ENCODE peak calls at places on chromosomes 3 and 15, in four cellular contexts. One of them, this sample, is unnamed.

GRCh38 chr3:21390136-21390535 is 360.9 kb downstream of the ZNF385D start:
- DNase-seq in nephron progenitor cell: no peak
- DNase-seq in tibial nerve: no peak
- DNase-seq in IMR-90: peak; percentile 7
- DNase-seq in this sample: no peak

GRCh38 chr3:90080988-90081387 is 973.6 kb downstream of the EPHA3 start:
- DNase-seq in nephron progenitor cell: no peak
- DNase-seq in tibial nerve: no peak
- DNase-seq in IMR-90: no peak
- DNase-seq in this sample: no peak

GRCh38 chr3:69944931-69945493 is 54.5 kb upstream of the SAMMSON start:
- DNase-seq in nephron progenitor cell: no peak
- DNase-seq in tibial nerve: no peak
- DNase-seq in IMR-90: no peak
- DNase-seq in this sample: no peak

GRCh38 chr3:63998852-63999754 is 24.2 kb downstream of the PSMD6 start:
- DNase-seq in nephron progenitor cell: no peak
- DNase-seq in tibial nerve: no peak
- DNase-seq in IMR-90: no peak
- DNase-seq in this sample: no peak

GRCh38 chr15:81229596-81229995 is 32.9 kb downstream of the IL16 start:
- DNase-seq in nephron progenitor cell: no peak
- DNase-seq in tibial nerve: peak; percentile 66
- DNase-seq in IMR-90: no peak
- DNase-seq in this sample: peak; percentile 84

GRCh38 chr3:180828001-180828720 is 84.3 kb upstream of the FXR1 start:
- DNase-seq in nephron progenitor cell: no peak
- DNase-seq in tibial nerve: no peak
- DNase-seq in IMR-90: no peak
- DNase-seq in this sample: no peak

GRCh38 chr3:170078620-170079281 is 41.0 kb downstream of the GPR160 start:
- DNase-seq in nephron progenitor cell: no peak
- DNase-seq in tibial nerve: no peak
- DNase-seq in IMR-90: no peak
- DNase-seq in this sample: no peak

GRCh38 chr3:107963581-107963980 is 127.2 kb downstream of the CD47 start:
- DNase-seq in nephron progenitor cell: no peak
- DNase-seq in tibial nerve: no peak
- DNase-seq in IMR-90: no peak
- DNase-seq in this sample: no peak

GRCh38 chr15:81146006-81146405 is 11.9 kb downstream of the CFAP161 start:
- DNase-seq in nephron progenitor cell: no peak
- DNase-seq in tibial nerve: no peak
- DNase-seq in IMR-90: no peak
- DNase-seq in this sample: no peak

GRCh38 chr15:22262613-22263020 is 182.3 kb downstream of the OR4M2 start:
- DNase-seq in nephron progenitor cell: no peak
- DNase-seq in tibial nerve: peak; percentile 8
- DNase-seq in IMR-90: no peak
- DNase-seq in this sample: no peak

GRCh38 chr15:60134609-60135008 is 130.5 kb downstream of the FOXB1 start:
- DNase-seq in nephron progenitor cell: no peak
- DNase-seq in tibial nerve: no peak
- DNase-seq in IMR-90: no peak
- DNase-seq in this sample: no peak

GRCh38 chr15:90201944-90202375 is 830 bp downstream of the SEMA4B start:
- DNase-seq in nephron progenitor cell: peak; percentile 51
- DNase-seq in tibial nerve: no peak
- DNase-seq in IMR-90: no peak
- DNase-seq in this sample: no peak

GRCh38 chr3:42999212-42999611 is 20.1 kb downstream of the GASK1A start:
- DNase-seq in nephron progenitor cell: no peak
- DNase-seq in tibial nerve: no peak
- DNase-seq in IMR-90: no peak
- DNase-seq in this sample: no peak

GRCh38 chr3:18420584-18420983 is 4.6 kb downstream of the SATB1 start:
- DNase-seq in nephron progenitor cell: no peak
- DNase-seq in tibial nerve: no peak
- DNase-seq in IMR-90: no peak
- DNase-seq in this sample: no peak

GRCh38 chr3:136194409-136195257 is 1.5 kb downstream of the MSL2 start:
- DNase-seq in nephron progenitor cell: peak; percentile 29
- DNase-seq in tibial nerve: peak; percentile 14
- DNase-seq in IMR-90: peak; percentile 23
- DNase-seq in this sample: no peak

GRCh38 chr15:96180062-96180745 is 150.3 kb upstream of the NR2F2 start:
- DNase-seq in nephron progenitor cell: peak; percentile 10
- DNase-seq in tibial nerve: no peak
- DNase-seq in IMR-90: no peak
- DNase-seq in this sample: no peak

GRCh38 chr3:103991461-103992115 is 1375.1 kb upstream of the ALCAM start:
- DNase-seq in nephron progenitor cell: peak; percentile 21
- DNase-seq in tibial nerve: no peak
- DNase-seq in IMR-90: no peak
- DNase-seq in this sample: no peak

GRCh38 chr15:68751622-68752021 is 69.1 kb downstream of the ANP32A start:
- DNase-seq in nephron progenitor cell: no peak
- DNase-seq in tibial nerve: no peak
- DNase-seq in IMR-90: no peak
- DNase-seq in this sample: no peak

GRCh38 chr15:69719527-69719926 is 266.9 kb downstream of the RPLP1 start:
- DNase-seq in nephron progenitor cell: no peak
- DNase-seq in tibial nerve: peak; percentile 29
- DNase-seq in IMR-90: no peak
- DNase-seq in this sample: no peak

GRCh38 chr3:182136008-182136910 is 424.5 kb downstream of the SOX2 start:
- DNase-seq in nephron progenitor cell: no peak
- DNase-seq in tibial nerve: no peak
- DNase-seq in IMR-90: no peak
- DNase-seq in this sample: no peak

GRCh38 chr3:94291686-94292085 is 228.8 kb downstream of the NSUN3 start:
- DNase-seq in nephron progenitor cell: no peak
- DNase-seq in tibial nerve: no peak
- DNase-seq in IMR-90: no peak
- DNase-seq in this sample: no peak

GRCh38 chr3:110198717-110199587 is 861.6 kb upstream of the DPPA4 start:
- DNase-seq in nephron progenitor cell: no peak
- DNase-seq in tibial nerve: no peak
- DNase-seq in IMR-90: no peak
- DNase-seq in this sample: no peak

GRCh38 chr3:160691151-160691550 is 14.2 kb downstream of the ARL14 start:
- DNase-seq in nephron progenitor cell: no peak
- DNase-seq in tibial nerve: no peak
- DNase-seq in IMR-90: no peak
- DNase-seq in this sample: no peak

GRCh38 chr15:90200534-90201139 is 493 bp upstream of the SEMA4B start:
- DNase-seq in nephron progenitor cell: no peak
- DNase-seq in tibial nerve: no peak
- DNase-seq in IMR-90: no peak
- DNase-seq in this sample: no peak

GRCh38 chr3:23776352-23776891 is 29.3 kb upstream of the UBE2E1 start:
- DNase-seq in nephron progenitor cell: no peak
- DNase-seq in tibial nerve: peak; percentile 28
- DNase-seq in IMR-90: peak; percentile 81
- DNase-seq in this sample: no peak

GRCh38 chr15:73232771-73233170 is 136.0 kb downstream of the HCN4 start:
- DNase-seq in nephron progenitor cell: no peak
- DNase-seq in tibial nerve: no peak
- DNase-seq in IMR-90: no peak
- DNase-seq in this sample: no peak

GRCh38 chr15:95291878-95292472 is 1038.5 kb upstream of the NR2F2 start:
- DNase-seq in nephron progenitor cell: no peak
- DNase-seq in tibial nerve: no peak
- DNase-seq in IMR-90: peak; percentile 56
- DNase-seq in this sample: no peak

GRCh38 chr3:195195321-195196209 is 75.4 kb downstream of the XXYLT1 start:
- DNase-seq in nephron progenitor cell: no peak
- DNase-seq in tibial nerve: peak; percentile 40
- DNase-seq in IMR-90: no peak
- DNase-seq in this sample: peak; percentile 35
- TF ChIP-seq CTCF in nephron progenitor cell: no peak
- TF ChIP-seq CTCF in tibial nerve: no peak
- TF ChIP-seq CTCF in IMR-90: no peak
- TF ChIP-seq CTCF in this sample: no peak

GRCh38 chr15:31977812-31978662 is 52.3 kb upstream of the CHRNA7 start:
- DNase-seq in nephron progenitor cell: peak; percentile 86
- DNase-seq in tibial nerve: peak; percentile 37
- DNase-seq in IMR-90: peak; percentile 14
- DNase-seq in this sample: peak; percentile 70

GRCh38 chr15:31974855-31975421 is 55.4 kb upstream of the CHRNA7 start:
- DNase-seq in nephron progenitor cell: peak; percentile 70
- DNase-seq in tibial nerve: no peak
- DNase-seq in IMR-90: peak; percentile 0
- DNase-seq in this sample: no peak

GRCh38 chr15:31977138-31977537 is 53.2 kb upstream of the CHRNA7 start:
- DNase-seq in nephron progenitor cell: no peak
- DNase-seq in tibial nerve: no peak
- DNase-seq in IMR-90: no peak
- DNase-seq in this sample: no peak

GRCh38 chr15:31974154-31974794 is 56.0 kb upstream of the CHRNA7 start:
- DNase-seq in nephron progenitor cell: peak; percentile 16
- DNase-seq in tibial nerve: no peak
- DNase-seq in IMR-90: no peak
- DNase-seq in this sample: no peak

GRCh38 chr15:31975446-31976229 is 54.7 kb upstream of the CHRNA7 start:
- DNase-seq in nephron progenitor cell: peak; percentile 13
- DNase-seq in tibial nerve: no peak
- DNase-seq in IMR-90: no peak
- DNase-seq in this sample: no peak
- TF ChIP-seq CTCF in nephron progenitor cell: no peak
- TF ChIP-seq CTCF in tibial nerve: no peak
- TF ChIP-seq CTCF in IMR-90: no peak
- TF ChIP-seq CTCF in this sample: no peak

GRCh38 chr15:49832421-49832980 is 211.7 kb downstream of the DTWD1 start:
- DNase-seq in nephron progenitor cell: peak; percentile 7
- DNase-seq in tibial nerve: no peak
- DNase-seq in IMR-90: no peak
- DNase-seq in this sample: no peak
- TF ChIP-seq CTCF in nephron progenitor cell: peak; percentile 29
- TF ChIP-seq CTCF in tibial nerve: no peak
- TF ChIP-seq CTCF in IMR-90: peak; percentile 31
- TF ChIP-seq CTCF in this sample: no peak

GRCh38 chr3:186107148-186108105 is 1.5 kb downstream of the ETV5 start:
- DNase-seq in nephron progenitor cell: peak; percentile 81
- DNase-seq in tibial nerve: peak; percentile 54
- DNase-seq in IMR-90: peak; percentile 68
- DNase-seq in this sample: peak; percentile 69
- TF ChIP-seq CTCF in nephron progenitor cell: no peak
- TF ChIP-seq CTCF in tibial nerve: no peak
- TF ChIP-seq CTCF in IMR-90: no peak
- TF ChIP-seq CTCF in this sample: no peak

DNA sequence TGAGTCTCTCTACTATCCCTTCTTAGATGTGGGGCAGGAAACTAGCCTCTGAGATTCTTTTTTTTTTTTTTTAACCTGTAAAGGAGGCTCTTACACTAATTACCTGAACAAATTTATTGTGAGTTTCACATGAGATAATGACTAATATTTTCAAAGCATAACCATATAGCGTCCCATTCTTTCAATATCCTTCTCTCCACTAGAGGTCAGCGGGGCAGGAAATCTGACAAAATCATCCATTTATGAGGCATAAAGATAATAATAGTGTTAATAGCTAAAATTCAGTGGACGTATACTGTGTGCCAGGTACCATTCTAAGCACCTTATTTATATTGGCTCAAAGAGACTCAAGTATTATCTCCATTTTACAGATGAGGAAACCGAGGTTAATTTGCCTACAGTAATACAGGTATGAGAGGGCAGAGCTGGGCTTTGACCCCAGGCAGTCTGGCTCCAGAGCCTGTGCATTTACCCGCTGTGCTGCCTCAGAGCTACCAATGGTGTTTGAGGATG is 16.3 kb upstream of the SMAD6 start:
- DNase-seq in nephron progenitor cell: no peak
- DNase-seq in tibial nerve: no peak
- DNase-seq in IMR-90: no peak
- DNase-seq in this sample: no peak
- TF ChIP-seq CTCF in nephron progenitor cell: no peak
- TF ChIP-seq CTCF in tibial nerve: no peak
- TF ChIP-seq CTCF in IMR-90: peak; percentile 37
- TF ChIP-seq CTCF in this sample: no peak

DNA sequence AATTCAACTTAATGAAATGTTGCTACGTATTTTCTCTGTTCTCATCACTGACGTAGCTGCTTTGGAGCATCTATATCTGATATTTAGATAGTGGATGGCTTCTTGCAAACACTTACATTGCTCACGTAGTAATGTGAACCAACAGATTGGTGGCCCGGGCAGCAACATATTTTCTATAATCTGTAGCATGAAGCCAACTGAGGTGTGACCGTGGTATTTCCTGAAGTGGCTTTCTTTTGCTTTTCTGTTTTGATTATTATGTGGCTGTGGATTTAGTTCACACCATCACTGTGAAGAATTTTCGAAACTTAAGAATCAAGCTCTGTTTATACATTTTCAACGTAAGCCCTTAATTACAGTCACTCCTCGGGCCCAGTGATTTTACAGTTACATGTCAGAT is 288.5 kb downstream of the LPP start:
- DNase-seq in nephron progenitor cell: no peak
- DNase-seq in tibial nerve: no peak
- DNase-seq in IMR-90: no peak
- DNase-seq in this sample: no peak
- TF ChIP-seq CTCF in nephron progenitor cell: no peak
- TF ChIP-seq CTCF in tibial nerve: no peak
- TF ChIP-seq CTCF in IMR-90: no peak
- TF ChIP-seq CTCF in this sample: no peak

GRCh38 chr3:71062920-71063767 is 520.4 kb downstream of the FOXP1 start:
- DNase-seq in nephron progenitor cell: no peak
- DNase-seq in tibial nerve: no peak
- DNase-seq in IMR-90: peak; percentile 65
- DNase-seq in this sample: no peak

GRCh38 chr3:71064976-71065763 is 518.4 kb downstream of the FOXP1 start:
- DNase-seq in nephron progenitor cell: peak; percentile 76
- DNase-seq in tibial nerve: peak; percentile 39
- DNase-seq in IMR-90: peak; percentile 41
- DNase-seq in this sample: peak; percentile 50

GRCh38 chr3:71065764-71066013 is 517.8 kb downstream of the FOXP1 start:
- DNase-seq in nephron progenitor cell: no peak
- DNase-seq in tibial nerve: no peak
- DNase-seq in IMR-90: no peak
- DNase-seq in this sample: no peak

GRCh38 chr3:71063768-71064287 is 519.7 kb downstream of the FOXP1 start:
- DNase-seq in nephron progenitor cell: peak; percentile 28
- DNase-seq in tibial nerve: no peak
- DNase-seq in IMR-90: peak; percentile 45
- DNase-seq in this sample: no peak

GRCh38 chr3:71064288-71064975 is 519.1 kb downstream of the FOXP1 start:
- DNase-seq in nephron progenitor cell: peak; percentile 65
- DNase-seq in tibial nerve: no peak
- DNase-seq in IMR-90: peak; percentile 68
- DNase-seq in this sample: peak; percentile 55
- TF ChIP-seq CTCF in nephron progenitor cell: no peak
- TF ChIP-seq CTCF in tibial nerve: no peak
- TF ChIP-seq CTCF in IMR-90: no peak
- TF ChIP-seq CTCF in this sample: peak; percentile 17

This sample was measured in psoas muscle.